ENCODE peak calls at places on chromosomes 7 and 10, in ten cellular contexts. D, N, C, E, B, L, M, S, G and W are unnamed samples. For H3K4me1, the result is how much of the 10 kb centered on the place peaks cover.

GRCh38 chr10:57977262-57977661 is 290.4 kb downstream of the IPMK start:
- DNase-seq in D (no peak), N (no peak), C (no peak), E (no peak), B (no peak), L (no peak), M (no peak), S (no peak), G (no peak), W (no peak)

GRCh38 chr10:121337356-121337936 is 260.8 kb downstream of the FGFR2 start:
- DNase-seq in D (no peak), N (no peak), C (no peak), E (no peak), B (no peak), L (no peak), M (no peak), S (peak), G (no peak), W (no peak)

GRCh38 chr10:122188706-122189105 is 82.4 kb upstream of the BTBD16 start:
- DNase-seq in D (no peak), N (no peak), C (no peak), E (peak), B (no peak), L (no peak), M (no peak), S (no peak), G (no peak), W (no peak)

GRCh38 chr7:151789380-151789947 is 87.5 kb downstream of the PRKAG2 start:
- DNase-seq in D (no peak), N (no peak), C (no peak), E (no peak), B (no peak), L (no peak), M (no peak), S (no peak), G (no peak), W (no peak)

GRCh38 chr7:378041-378420 is 88.1 kb downstream of the FOXL3 start:
- DNase-seq in D (no peak), N (no peak), C (no peak), E (peak), B (no peak), L (no peak), M (no peak), S (no peak), G (no peak), W (no peak)

GRCh38 chr10:1120146-1120695 is 64.0 kb downstream of the WDR37 start:
- DNase-seq in D (no peak), N (no peak), C (no peak), E (no peak), B (no peak), L (no peak), M (no peak), S (no peak), G (peak), W (no peak)

GRCh38 chr10:123578721-123579120 is 87.4 kb upstream of the GPR26 start:
- DNase-seq in D (no peak), N (no peak), C (no peak), E (no peak), B (no peak), L (no peak), M (no peak), S (no peak), G (no peak), W (no peak)

GRCh38 chr10:94459385-94459784 is 57.0 kb downstream of the TBC1D12 start:
- DNase-seq in D (no peak), N (no peak), C (no peak), E (no peak), B (no peak), L (no peak), M (no peak), S (no peak), G (no peak), W (no peak)

GRCh38 chr7:100726998-100727761 is 6.2 kb upstream of the ZAN start:
- DNase-seq in D (peak), N (no peak), C (peak), E (no peak), B (no peak), L (no peak), M (no peak), S (no peak), G (no peak), W (no peak)

GRCh38 chr10:83995932-83996331 is 143.4 kb upstream of the GHITM start:
- DNase-seq in D (no peak), N (no peak), C (no peak), E (no peak), B (no peak), L (no peak), M (no peak), S (no peak), G (no peak), W (no peak)

GRCh38 chr10:8055420-8056349 is 1.2 kb downstream of the GATA3 start:
- DNase-seq in D (no peak), N (no peak), C (no peak), E (no peak), B (no peak), L (no peak), M (no peak), S (no peak), G (no peak), W (no peak)

GRCh38 chr7:113796557-113796956 is 122.3 kb downstream of the PPP1R3A start:
- DNase-seq in D (no peak), N (no peak), C (no peak), E (no peak), B (no peak), L (no peak), M (no peak), S (no peak), G (no peak), W (peak)

GRCh38 chr7:73567701-73568685 is 10.4 kb downstream of the TBL2 start:
- DNase-seq in D (peak), N (no peak), C (no peak), E (no peak), B (no peak), L (no peak), M (no peak), S (no peak), G (no peak), W (peak)

GRCh38 chr10:99395750-99396445 is 34.5 kb downstream of the GOT1 start:
- DNase-seq in D (peak), N (no peak), C (no peak), E (no peak), B (no peak), L (no peak), M (no peak), S (no peak), G (peak), W (peak)

GRCh38 chr7:87107949-87108757 is 44.1 kb upstream of the DMTF1 start:
- DNase-seq in D (no peak), N (no peak), C (no peak), E (no peak), B (no peak), L (no peak), M (no peak), S (no peak), G (no peak), W (no peak)

GRCh38 chr10:75395171-75395954 is 6.2 kb downstream of the ZNF503 start:
- DNase-seq in D (peak), N (peak), C (no peak), E (peak), B (no peak), L (no peak), M (peak), S (peak), G (peak), W (no peak)

GRCh38 chr10:11875499-11876281 is 52.5 kb downstream of the PROSER2 start:
- DNase-seq in D (peak), N (peak), C (peak), E (peak), B (no peak), L (peak), M (peak), S (no peak), G (peak), W (peak)

GRCh38 chr7:100430450-100431285 is 1.0 kb downstream of the MEPCE start:
- DNase-seq in D (no peak), N (peak), C (no peak), E (no peak), B (peak), L (no peak), M (peak), S (peak), G (no peak), W (no peak)

GRCh38 chr7:28298870-28299484 is 113.3 kb upstream of the CREB5 start:
- DNase-seq in D (peak), N (peak), C (peak), E (no peak), B (no peak), L (peak), M (peak), S (peak), G (no peak), W (peak)

GRCh38 chr10:13659887-13660544 is 73.3 kb downstream of the PRPF18 start:
- DNase-seq in D (peak), N (peak), C (no peak), E (peak), B (peak), L (peak), M (peak), S (peak), G (peak), W (peak)

GRCh38 chr7:56079450-56080185 is 13.1 kb downstream of the PHKG1 start:
- DNase-seq in D (peak), N (peak), C (no peak), E (peak), B (no peak), L (peak), M (peak), S (peak), G (peak), W (no peak)

GRCh38 chr7:72546586-72546985 is 134.4 kb upstream of the CALN1 start:
- DNase-seq in D (no peak), N (no peak), C (no peak), E (no peak), B (no peak), L (no peak), M (no peak), S (peak), G (no peak), W (peak)

GRCh38 chr7:112869111-112869774 is 79.0 kb upstream of the TMEM168 start:
- DNase-seq in D (peak), N (no peak), C (peak), E (peak), B (peak), L (no peak), M (no peak), S (no peak), G (no peak), W (peak)

GRCh38 chr7:121505021-121505420 is 108.9 kb upstream of the FAM3C start:
- DNase-seq in D (peak), N (no peak), C (no peak), E (no peak), B (no peak), L (no peak), M (no peak), S (no peak), G (no peak), W (peak)

GRCh38 chr10:110398419-110399162 is 93.9 kb upstream of the SMNDC1 start:
- DNase-seq in D (peak), N (no peak), C (peak), E (peak), B (no peak), L (peak), M (peak), S (no peak), G (peak), W (peak)

GRCh38 chr10:100129424-100129823 is 47.8 kb upstream of the CPN1 start:
- DNase-seq in D (no peak), N (no peak), C (no peak), E (no peak), B (no peak), L (peak), M (no peak), S (no peak), G (no peak), W (no peak)

GRCh38 chr10:4046722-4047354 is 261.8 kb upstream of the KLF6 start:
- DNase-seq in D (no peak), N (peak), C (no peak), E (no peak), B (no peak), L (no peak), M (no peak), S (no peak), G (no peak), W (no peak)

GRCh38 chr10:17144757-17145156 is 15.1 kb upstream of the CUBN start:
- DNase-seq in D (peak), N (no peak), C (no peak), E (no peak), B (no peak), L (no peak), M (no peak), S (no peak), G (no peak), W (no peak)

GRCh38 chr10:20767028-20767427 is 130.1 kb downstream of the NEBL start:
- DNase-seq in D (peak), N (no peak), C (no peak), E (no peak), B (no peak), L (no peak), M (no peak), S (no peak), G (no peak), W (no peak)

GRCh38 chr7:143960813-143961610 is 6.4 kb downstream of the OR2F1 start:
- DNase-seq in D (no peak), N (no peak), C (no peak), E (no peak), B (no peak), L (no peak), M (no peak), S (no peak), G (no peak), W (no peak)

GRCh38 chr7:33642312-33642711 is 263.0 kb upstream of the BMPER start:
- DNase-seq in D (no peak), N (no peak), C (no peak), E (no peak), B (no peak), L (no peak), M (no peak), S (no peak), G (no peak), W (no peak)

GRCh38 chr10:57849726-57850357 is 417.9 kb downstream of the IPMK start:
- DNase-seq in D (peak), N (no peak), C (peak), E (no peak), B (no peak), L (no peak), M (no peak), S (no peak), G (no peak), W (no peak)

GRCh38 chr10:53406532-53406931 is 633.9 kb upstream of the MBL2 start:
- DNase-seq in D (no peak), N (no peak), C (no peak), E (no peak), B (no peak), L (no peak), M (no peak), S (no peak), G (no peak), W (no peak)

GRCh38 chr10:33520223-33520622 is 185.8 kb upstream of the NRP1 start:
- DNase-seq in D (no peak), N (no peak), C (no peak), E (no peak), B (no peak), L (no peak), M (no peak), S (no peak), G (no peak), W (no peak)

GRCh38 chr7:84196007-84196551 is 1.5 kb upstream of the SEMA3A start:
- DNase-seq in D (no peak), N (no peak), C (no peak), E (no peak), B (no peak), L (no peak), M (no peak), S (peak), G (no peak), W (peak)

GRCh38 chr10:113549856-113550255 is 3.0 kb upstream of the HABP2 start:
- DNase-seq in D (no peak), N (no peak), C (no peak), E (no peak), B (no peak), L (no peak), M (no peak), S (no peak), G (no peak), W (no peak)
- H3K27ac ChIP-seq in D (no peak), N (no peak), C (no peak), E (no peak), B (no peak), L (no peak), M (no peak), S (no peak), G (no peak), W (no peak)

GRCh38 chr7:95324396-95324795 is at the start of gene PON1:
- DNase-seq in D (no peak), N (no peak), C (no peak), E (no peak), B (no peak), L (no peak), M (no peak), S (no peak), G (no peak), W (no peak)
- H3K4me3 ChIP-seq in D (no peak), N (no peak), C (no peak), E (no peak), B (no peak), L (no peak), M (no peak), S (no peak), G (no peak), W (no peak)

DNA sequence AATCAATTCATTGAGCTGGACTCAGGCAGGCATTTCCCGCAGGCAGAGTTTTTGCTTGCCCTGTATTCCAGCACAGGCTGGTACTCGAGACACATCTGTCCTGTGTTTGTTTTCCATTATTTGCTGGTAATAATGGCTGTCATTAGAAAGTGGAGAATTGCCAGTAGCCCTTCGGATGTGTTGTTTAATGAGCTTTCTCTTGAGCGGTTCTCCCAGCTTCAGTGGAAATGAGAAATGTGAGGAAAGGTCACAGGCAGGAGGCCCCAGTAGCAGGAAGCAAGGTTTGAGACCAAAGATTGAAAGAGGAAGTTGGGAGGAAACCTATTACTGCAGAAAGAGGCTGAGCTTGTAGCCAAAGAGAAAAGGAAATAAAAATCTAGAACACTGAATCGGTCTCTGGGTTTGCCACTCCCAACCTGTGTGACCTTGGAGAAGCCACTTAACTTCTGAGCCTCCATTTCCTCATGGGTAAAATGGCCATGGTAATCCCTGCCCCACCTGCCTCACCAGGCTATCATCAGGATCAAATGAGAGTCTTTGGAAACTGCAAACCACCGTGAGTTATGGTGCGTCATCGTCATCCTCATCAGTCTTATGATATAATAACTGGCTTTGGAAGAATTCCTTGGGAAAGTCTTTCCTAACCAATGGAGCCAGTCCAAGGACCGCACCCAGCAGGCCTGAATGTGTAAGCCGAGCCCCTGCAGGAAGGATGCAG is 67.7 kb downstream of the TACR2 start:
- DNase-seq in D (peak), N (no peak), C (peak), E (no peak), B (no peak), L (peak), M (no peak), S (no peak), G (peak), W (no peak)
- H3K4me1 ChIP-seq in D (under half), N (under half), C (under half), E (under half), B (half or more), L (half or more), M (under half), S (under half), G (under half), W (under half)

GRCh38 chr10:44723082-44723481 is 188.1 kb upstream of the TMEM72 start:
- DNase-seq in D (no peak), N (no peak), C (no peak), E (no peak), B (no peak), L (no peak), M (no peak), S (no peak), G (no peak), W (no peak)
- H3K27ac ChIP-seq in D (peak), N (no peak), C (no peak), E (no peak), B (no peak), L (no peak), M (no peak), S (no peak), G (no peak), W (no peak)

GRCh38 chr10:69739561-69739960 is 62.1 kb upstream of the COL13A1 start:
- DNase-seq in D (no peak), N (no peak), C (no peak), E (no peak), B (no peak), L (no peak), M (no peak), S (peak), G (no peak), W (no peak)

GRCh38 chr10:69734797-69735468 is 66.8 kb upstream of the COL13A1 start:
- DNase-seq in D (no peak), N (no peak), C (no peak), E (no peak), B (no peak), L (no peak), M (no peak), S (no peak), G (no peak), W (no peak)

GRCh38 chr10:69736866-69737641 is 64.7 kb upstream of the COL13A1 start:
- DNase-seq in D (no peak), N (no peak), C (no peak), E (no peak), B (no peak), L (no peak), M (no peak), S (no peak), G (no peak), W (no peak)

GRCh38 chr10:69738858-69739435 is 62.8 kb upstream of the COL13A1 start:
- DNase-seq in D (no peak), N (no peak), C (no peak), E (no peak), B (no peak), L (no peak), M (no peak), S (no peak), G (no peak), W (no peak)

GRCh38 chr10:69738071-69738470 is 63.6 kb upstream of the COL13A1 start:
- DNase-seq in D (no peak), N (no peak), C (no peak), E (no peak), B (no peak), L (no peak), M (no peak), S (no peak), G (no peak), W (no peak)
- H3K4me3 ChIP-seq in D (no peak), N (no peak), C (no peak), E (no peak), B (no peak), L (no peak), M (no peak), S (no peak), G (no peak), W (no peak)

GRCh38 chr7:69603937-69604494 is 5.7 kb downstream of the AUTS2 start:
- DNase-seq in D (no peak), N (no peak), C (no peak), E (no peak), B (peak), L (no peak), M (no peak), S (no peak), G (no peak), W (no peak)
- H3K4me1 ChIP-seq in D (under half), N (under half), C (under half), E (under half), B (under half), L (under half), M (under half), S (under half), G (under half), W (under half)

GRCh38 chr7:44320794-44321371 is 4.5 kb downstream of the CAMK2B start:
- DNase-seq in D (no peak), N (no peak), C (no peak), E (no peak), B (no peak), L (no peak), M (no peak), S (no peak), G (no peak), W (no peak)
- H3K27ac ChIP-seq in D (no peak), N (no peak), C (no peak), E (peak), B (no peak), L (peak), M (no peak), S (no peak), G (peak), W (no peak)

GRCh38 chr10:61984803-61985418 is 83.4 kb downstream of the ARID5B start:
- DNase-seq in D (no peak), N (no peak), C (no peak), E (no peak), B (no peak), L (no peak), M (no peak), S (no peak), G (no peak), W (no peak)

GRCh38 chr10:61986788-61987187 is 85.3 kb downstream of the ARID5B start:
- DNase-seq in D (no peak), N (no peak), C (no peak), E (no peak), B (no peak), L (no peak), M (no peak), S (no peak), G (no peak), W (no peak)

GRCh38 chr10:61987537-61987936 is 86.0 kb downstream of the ARID5B start:
- DNase-seq in D (no peak), N (no peak), C (no peak), E (no peak), B (no peak), L (no peak), M (no peak), S (no peak), G (no peak), W (no peak)

GRCh38 chr10:61986357-61986756 is 84.9 kb downstream of the ARID5B start:
- DNase-seq in D (no peak), N (no peak), C (no peak), E (no peak), B (no peak), L (no peak), M (no peak), S (no peak), G (no peak), W (no peak)

DNA sequence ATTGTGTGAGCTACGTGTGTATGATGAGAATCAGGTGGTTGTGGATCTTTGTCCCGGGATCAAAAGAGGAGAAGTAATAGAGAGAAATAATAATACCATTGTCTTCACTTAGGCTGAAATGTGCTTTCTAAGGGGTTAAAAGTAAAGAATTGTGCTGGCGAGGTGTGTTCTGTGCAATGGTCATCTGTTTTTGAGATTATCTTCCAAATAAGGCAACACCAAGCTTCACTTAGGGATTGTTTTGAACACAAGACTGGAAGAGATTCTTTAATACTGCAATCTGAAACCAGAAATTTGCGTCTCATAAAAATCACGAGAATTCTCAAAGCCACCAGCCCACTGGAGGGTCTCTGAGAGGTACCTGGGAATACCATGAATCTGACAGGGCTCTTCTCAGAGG is 84.2 kb downstream of the ARID5B start:
- DNase-seq in D (no peak), N (no peak), C (no peak), E (no peak), B (no peak), L (no peak), M (no peak), S (no peak), G (no peak), W (no peak)
- H3K4me3 ChIP-seq in D (no peak), N (no peak), C (no peak), E (no peak), B (no peak), L (no peak), M (no peak), S (no peak), G (no peak), W (no peak)